ENCODE peak calls at places on chromosomes 7 and 10, in ten cellular contexts. M is SK-N-SH; F is HL-60; J is MM.1S; N is heart right ventricle; P is aorta; Y is naive thymus-derived CD4-positive, alpha-beta T cell; C is neural progenitor cell; L is lower lobe of right lung; S is lung. O is an unnamed sample.

GRCh38 chr7:69336976-69337375 is 261.3 kb upstream of the AUTS2 start:
- DNase-seq in M (peak), F (no peak), J (no peak), N (no peak), P (no peak), Y (no peak), C (no peak), L (no peak), S (no peak), O (no peak)

GRCh38 chr7:45240187-45240776 is 82.7 kb downstream of the RAMP3 start:
- DNase-seq in M (no peak), F (no peak), J (no peak), N (peak), P (no peak), Y (no peak), C (no peak), L (no peak), S (peak), O (no peak)

GRCh38 chr10:112140110-112140755 is 43.3 kb downstream of the GPAM start:
- DNase-seq in M (peak), F (peak), J (peak), N (peak), P (peak), Y (peak), C (peak), L (peak), S (peak), O (peak)

GRCh38 chr10:77898323-77899079 is 28.1 kb downstream of the DLG5 start:
- DNase-seq in M (peak), F (no peak), J (no peak), N (no peak), P (no peak), Y (no peak), C (peak), L (peak), S (no peak), O (no peak)

GRCh38 chr10:118662228-118663035 is 67.0 kb upstream of the PRLHR start:
- DNase-seq in M (no peak), F (no peak), J (no peak), N (no peak), P (no peak), Y (no peak), C (no peak), L (no peak), S (no peak), O (no peak)

GRCh38 chr10:2895616-2896196 is 171.6 kb upstream of the PFKP start:
- DNase-seq in M (no peak), F (no peak), J (no peak), N (no peak), P (no peak), Y (no peak), C (peak), L (no peak), S (no peak), O (no peak)

GRCh38 chr10:14659626-14660196 is 115.0 kb downstream of the FAM107B start:
- DNase-seq in M (no peak), F (peak), J (peak), N (no peak), P (peak), Y (peak), C (no peak), L (peak), S (no peak), O (peak)

GRCh38 chr7:155821851-155822250 is 9.6 kb upstream of the SHH start:
- DNase-seq in M (no peak), F (no peak), J (peak), N (no peak), P (no peak), Y (no peak), C (no peak), L (no peak), S (no peak), O (no peak)

GRCh38 chr7:21524680-21525079 is 18.2 kb upstream of the DNAH11 start:
- DNase-seq in M (no peak), F (no peak), J (no peak), N (no peak), P (no peak), Y (no peak), C (no peak), L (no peak), S (no peak), O (no peak)

GRCh38 chr10:78419481-78420265 is 386.0 kb downstream of the RPS24 start:
- DNase-seq in M (no peak), F (no peak), J (no peak), N (no peak), P (no peak), Y (no peak), C (no peak), L (peak), S (peak), O (no peak)

GRCh38 chr7:115229401-115230083 is 307.6 kb downstream of the MDFIC start:
- DNase-seq in M (no peak), F (no peak), J (peak), N (no peak), P (no peak), Y (no peak), C (no peak), L (no peak), S (no peak), O (no peak)

GRCh38 chr7:98643232-98643985 is 26.3 kb downstream of the NPTX2 start:
- DNase-seq in M (no peak), F (no peak), J (no peak), N (no peak), P (peak), Y (no peak), C (no peak), L (no peak), S (no peak), O (no peak)

GRCh38 chr10:49618861-49619260 is 5.0 kb downstream of the CHAT start:
- DNase-seq in M (no peak), F (no peak), J (no peak), N (no peak), P (no peak), Y (no peak), C (no peak), L (no peak), S (no peak), O (no peak)

GRCh38 chr10:63522129-63522687 is 1.0 kb downstream of the REEP3 start:
- DNase-seq in M (peak), F (no peak), J (peak), N (no peak), P (no peak), Y (no peak), C (no peak), L (no peak), S (no peak), O (no peak)

GRCh38 chr10:34015700-34016099 is 681.2 kb upstream of the NRP1 start:
- DNase-seq in M (no peak), F (no peak), J (no peak), N (no peak), P (no peak), Y (no peak), C (no peak), L (no peak), S (no peak), O (no peak)

GRCh38 chr7:94375713-94376112 is 19.0 kb upstream of the COL1A2 start:
- DNase-seq in M (no peak), F (no peak), J (no peak), N (no peak), P (no peak), Y (no peak), C (no peak), L (no peak), S (no peak), O (no peak)

DNA sequence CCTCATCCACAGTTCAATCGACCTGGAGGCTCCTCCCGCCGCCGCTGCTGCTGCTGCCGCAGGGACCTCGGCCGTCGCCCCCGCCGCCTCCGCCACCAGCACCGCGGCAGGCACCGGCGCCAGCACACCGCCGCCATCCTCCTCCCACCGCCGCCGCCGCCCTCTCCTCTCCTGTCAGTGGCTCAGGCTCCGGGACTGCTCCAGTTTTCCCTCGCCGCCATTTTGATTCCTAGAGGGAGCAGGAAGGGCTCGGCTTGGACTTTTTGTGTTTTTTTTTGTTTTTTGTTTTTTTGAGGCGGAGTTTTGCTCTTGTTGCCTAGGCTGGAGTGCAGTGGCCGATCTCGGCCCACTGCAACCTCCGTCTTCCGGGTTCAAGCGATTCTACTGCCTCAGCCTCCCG is 3.0 kb upstream of the MCM10 start:
- DNase-seq in M (no peak), F (no peak), J (no peak), N (peak), P (no peak), Y (peak), C (peak), L (no peak), S (no peak), O (peak)
- H3K4me3 ChIP-seq in M (no peak), F (no peak), J (no peak), N (peak), P (no peak), Y (no peak), C (no peak), L (peak), S (no peak), O (no peak)

DNA sequence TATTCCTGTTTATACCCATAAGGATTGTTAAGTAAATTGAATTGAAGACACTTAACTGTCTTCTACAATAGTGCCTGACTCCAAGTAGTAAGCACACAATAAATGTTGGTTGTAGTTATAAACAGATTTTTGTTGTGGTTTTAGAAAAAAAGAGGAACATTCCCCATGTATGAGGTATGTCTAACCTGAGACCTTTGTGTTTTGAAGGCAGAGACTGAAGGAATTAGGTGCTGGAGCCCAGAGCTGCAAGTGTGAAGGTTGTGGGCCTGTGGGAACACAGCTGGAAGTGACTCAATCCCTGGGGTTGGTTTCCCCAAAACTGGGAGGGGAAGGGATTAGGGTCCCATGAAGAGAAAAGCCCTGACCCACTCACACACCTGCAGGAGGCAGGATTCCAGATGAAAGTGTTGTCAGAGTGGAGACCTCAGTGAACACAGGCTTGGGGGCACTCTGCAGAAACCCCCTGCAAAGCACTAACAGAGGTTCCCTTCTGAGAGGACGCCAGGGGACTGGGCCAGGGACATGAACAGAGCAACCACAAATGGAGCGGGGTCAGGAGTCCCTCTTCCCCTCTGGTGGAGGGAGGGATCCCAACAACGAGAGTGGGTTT is 265.1 kb upstream of the KLF14 start:
- DNase-seq in M (no peak), F (no peak), J (no peak), N (no peak), P (no peak), Y (no peak), C (no peak), L (no peak), S (no peak), O (no peak)
- H3K27ac ChIP-seq in M (no peak), F (no peak), J (no peak), N (no peak), P (no peak), Y (peak), C (no peak), L (no peak), S (no peak), O (no peak)

GRCh38 chr7:38187794-38188472 is 9.9 kb downstream of the STARD3NL start:
- DNase-seq in M (no peak), F (no peak), J (no peak), N (no peak), P (no peak), Y (no peak), C (peak), L (no peak), S (no peak), O (no peak)
- H3K4me3 ChIP-seq in M (no peak), F (no peak), J (no peak), N (no peak), P (no peak), Y (no peak), C (no peak), L (no peak), S (no peak), O (no peak)

GRCh38 chr10:94402204-94403033 is at the start of gene TBC1D12:
- DNase-seq in M (peak), F (no peak), J (peak), N (peak), P (peak), Y (peak), C (peak), L (peak), S (peak), O (no peak)

GRCh38 chr10:94398762-94399161 is 3.6 kb upstream of the TBC1D12 start:
- DNase-seq in M (no peak), F (no peak), J (no peak), N (no peak), P (no peak), Y (no peak), C (no peak), L (no peak), S (no peak), O (no peak)

GRCh38 chr10:94403034-94403822 is 887 bp downstream of the TBC1D12 start:
- DNase-seq in M (peak), F (peak), J (peak), N (peak), P (peak), Y (peak), C (peak), L (peak), S (peak), O (no peak)

GRCh38 chr10:94397549-94398370 is 4.6 kb upstream of the TBC1D12 start:
- DNase-seq in M (peak), F (no peak), J (no peak), N (no peak), P (no peak), Y (no peak), C (no peak), L (no peak), S (no peak), O (no peak)
- H3K27ac ChIP-seq in M (peak), F (no peak), J (no peak), N (no peak), P (no peak), Y (no peak), C (no peak), L (no peak), S (no peak), O (no peak)

GRCh38 chr7:50307368-50308012 is 3.0 kb downstream of the IKZF1 start:
- DNase-seq in M (no peak), F (no peak), J (peak), N (no peak), P (no peak), Y (no peak), C (peak), L (no peak), S (no peak), O (peak)

GRCh38 chr7:50306491-50307367 is 2.2 kb downstream of the IKZF1 start:
- DNase-seq in M (no peak), F (no peak), J (no peak), N (no peak), P (no peak), Y (no peak), C (peak), L (no peak), S (no peak), O (no peak)

GRCh38 chr7:50304158-50304910 is at the start of gene IKZF1:
- DNase-seq in M (peak), F (peak), J (peak), N (peak), P (peak), Y (peak), C (peak), L (peak), S (peak), O (peak)

GRCh38 chr7:50304911-50305621 is 550 bp downstream of the IKZF1 start:
- DNase-seq in M (peak), F (no peak), J (peak), N (no peak), P (no peak), Y (no peak), C (peak), L (no peak), S (no peak), O (peak)

GRCh38 chr7:50305697-50306300 is 1.3 kb downstream of the IKZF1 start:
- DNase-seq in M (no peak), F (no peak), J (peak), N (no peak), P (no peak), Y (no peak), C (no peak), L (no peak), S (no peak), O (no peak)
- H3K4me3 ChIP-seq in M (no peak), F (peak), J (peak), N (peak), P (no peak), Y (peak), C (no peak), L (peak), S (peak), O (peak)

GRCh38 chr7:70631732-70632131 is 500.2 kb upstream of the GALNT17 start:
- DNase-seq in M (no peak), F (no peak), J (no peak), N (no peak), P (no peak), Y (no peak), C (peak), L (no peak), S (no peak), O (no peak)

GRCh38 chr7:70627488-70627887 is 504.5 kb upstream of the GALNT17 start:
- DNase-seq in M (no peak), F (no peak), J (no peak), N (no peak), P (no peak), Y (no peak), C (no peak), L (no peak), S (no peak), O (no peak)

GRCh38 chr7:70634071-70634470 is 497.9 kb upstream of the GALNT17 start:
- DNase-seq in M (no peak), F (no peak), J (no peak), N (no peak), P (no peak), Y (no peak), C (no peak), L (no peak), S (no peak), O (no peak)

GRCh38 chr7:70632400-70632799 is 499.5 kb upstream of the GALNT17 start:
- DNase-seq in M (no peak), F (no peak), J (no peak), N (no peak), P (no peak), Y (no peak), C (no peak), L (no peak), S (no peak), O (no peak)

GRCh38 chr7:70630647-70631457 is 501.1 kb upstream of the GALNT17 start:
- DNase-seq in M (no peak), F (no peak), J (no peak), N (peak), P (peak), Y (no peak), C (peak), L (no peak), S (no peak), O (no peak)
- H3K27ac ChIP-seq in M (no peak), F (no peak), J (no peak), N (no peak), P (no peak), Y (no peak), C (no peak), L (no peak), S (no peak), O (no peak)

DNA sequence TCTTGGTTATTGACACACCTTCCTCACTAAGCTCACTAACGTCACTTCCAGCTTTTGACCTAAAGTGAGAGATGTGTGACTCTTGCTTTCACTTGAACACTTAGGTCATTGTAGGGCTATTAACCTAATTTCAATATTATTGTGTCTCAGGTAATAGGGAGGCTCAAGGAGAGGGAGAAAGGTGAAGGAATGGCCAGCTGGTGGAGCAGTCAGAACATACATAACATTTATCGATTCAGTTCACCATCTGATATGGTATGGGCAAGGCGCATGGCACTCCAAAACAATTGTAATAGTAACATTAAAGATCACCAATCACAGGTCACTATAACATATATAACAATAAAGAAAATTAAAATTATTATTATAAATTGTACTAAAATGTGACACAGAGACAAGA is 94.9 kb upstream of the FAM20C start:
- DNase-seq in M (no peak), F (no peak), J (no peak), N (no peak), P (no peak), Y (no peak), C (no peak), L (no peak), S (no peak), O (no peak)
- H3K4me3 ChIP-seq in M (no peak), F (no peak), J (no peak), N (no peak), P (no peak), Y (no peak), C (no peak), L (no peak), S (no peak), O (no peak)